ENCODE peak calls at places on chromosomes 13 and 19, in six cellular contexts. D is K562, Y is SK-N-SH, A is A549, R is H1, F is HepG2. O is an unnamed sample.

GRCh38 chr19:39752390-39752789 is 14.6 kb upstream of the CLC start:
- DNase-seq in D (no peak), Y (no peak), A (no peak), R (no peak), F (no peak), O (no peak)

GRCh38 chr13:30463820-30464495 is 1.8 kb downstream of the HMGB1 start:
- DNase-seq in D (peak; percentile 15), Y (no peak), A (no peak), R (no peak), F (peak; percentile 70), O (no peak)

GRCh38 chr13:23146811-23147245 is 34.0 kb upstream of the SGCG start:
- DNase-seq in D (no peak), Y (no peak), A (no peak), R (no peak), F (no peak), O (no peak)

GRCh38 chr13:107211073-107211472 is 643.1 kb upstream of the ARGLU1 start:
- DNase-seq in D (peak; percentile 40), Y (peak; percentile 70), A (peak; percentile 25), R (peak; percentile 84), F (peak; percentile 78), O (no peak)

GRCh38 chr19:39498262-39499081 is at the start of gene DLL3:
- DNase-seq in D (peak; percentile 57), Y (peak; percentile 59), A (no peak), R (peak; percentile 57), F (no peak), O (no peak)

GRCh38 chr19:11355160-11356073 is at the start of gene PLPPR2:
- DNase-seq in D (peak; percentile 96), Y (peak; percentile 98), A (peak; percentile 56), R (peak; percentile 99), F (peak; percentile 68), O (peak; percentile 25)

GRCh38 chr13:112012004-112012704 is 54.8 kb upstream of the SOX1 start:
- DNase-seq in D (no peak), Y (no peak), A (no peak), R (peak; percentile 52), F (no peak), O (no peak)

GRCh38 chr19:5563941-5564612 is 3.7 kb downstream of the TINCR start:
- DNase-seq in D (no peak), Y (peak; percentile 60), A (peak; percentile 58), R (no peak), F (no peak), O (no peak)

GRCh38 chr19:18292460-18292809 is 11.0 kb upstream of the JUND start:
- DNase-seq in D (no peak), Y (no peak), A (peak; percentile 30), R (peak; percentile 82), F (no peak), O (no peak)

GRCh38 chr19:17496337-17496997 is 15.0 kb upstream of the PGLS start:
- DNase-seq in D (peak; percentile 84), Y (peak; percentile 91), A (peak; percentile 66), R (peak; percentile 95), F (peak; percentile 81), O (peak; percentile 63)

GRCh38 chr19:49560358-49560900 is 19.9 kb downstream of the NOSIP start:
- DNase-seq in D (peak; percentile 48), Y (no peak), A (no peak), R (no peak), F (no peak), O (no peak)

GRCh38 chr13:76994281-76994680 is 2.4 kb downstream of the CLN5 start:
- DNase-seq in D (no peak), Y (no peak), A (no peak), R (no peak), F (no peak), O (no peak)

GRCh38 chr13:44011036-44011435 is 131.3 kb downstream of the LACC1 start:
- DNase-seq in D (no peak), Y (no peak), A (no peak), R (no peak), F (no peak), O (no peak)

GRCh38 chr13:24724714-24725113 is 39.3 kb upstream of the RNF17 start:
- DNase-seq in D (no peak), Y (no peak), A (no peak), R (no peak), F (no peak), O (no peak)

DNA sequence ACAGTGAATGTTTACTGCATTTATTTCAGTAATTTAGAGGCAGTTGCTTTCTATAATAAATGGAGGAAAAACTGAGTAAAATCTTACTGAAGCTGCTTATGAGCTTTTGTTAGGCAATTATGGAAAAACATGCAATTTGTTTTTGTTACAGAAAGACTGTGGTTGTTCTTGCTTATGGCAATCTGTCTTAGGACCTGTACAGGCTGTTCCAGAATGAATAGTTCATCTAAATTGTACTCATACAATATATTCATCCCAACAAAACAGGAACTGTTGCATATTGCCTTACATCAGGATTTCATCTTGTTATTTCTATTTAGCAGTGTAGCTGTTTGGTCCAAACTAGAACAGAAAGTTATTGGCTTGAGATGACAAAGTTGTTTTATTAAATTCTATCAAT is 199.2 kb downstream of the NALCN start:
- DNase-seq in D (no peak), Y (no peak), A (no peak), R (no peak), F (no peak), O (no peak)
- TF ChIP-seq CHD2 in D (no peak), Y (no peak), A (no peak), R (no peak), F (no peak), O (no peak)

GRCh38 chr19:45218887-45219780 is 26.1 kb downstream of the EXOC3L2 start:
- DNase-seq in D (no peak), Y (no peak), A (no peak), R (no peak), F (no peak), O (no peak)
- TF ChIP-seq CHD2 in D (no peak), Y (no peak), A (no peak), R (no peak), F (no peak), O (no peak)

GRCh38 chr19:52991484-52991883 is 22.2 kb upstream of the ERVV-1 start:
- DNase-seq in D (no peak), Y (no peak), A (no peak), R (no peak), F (no peak), O (no peak)

GRCh38 chr19:52995711-52996110 is 18.0 kb upstream of the ERVV-1 start:
- DNase-seq in D (no peak), Y (no peak), A (no peak), R (no peak), F (no peak), O (no peak)

GRCh38 chr19:52992109-52993004 is 21.4 kb upstream of the ERVV-1 start:
- DNase-seq in D (peak; percentile 23), Y (peak; percentile 42), A (no peak), R (peak; percentile 57), F (no peak), O (no peak)

GRCh38 chr19:52991021-52991420 is 22.7 kb upstream of the ERVV-1 start:
- DNase-seq in D (no peak), Y (no peak), A (no peak), R (no peak), F (no peak), O (no peak)

GRCh38 chr19:52993342-52994178 is 20.2 kb upstream of the ERVV-1 start:
- DNase-seq in D (peak; percentile 88), Y (peak; percentile 94), A (no peak), R (peak; percentile 95), F (no peak), O (no peak)
- TF ChIP-seq CHD2 in D (no peak), Y (no peak), A (no peak), R (no peak), F (no peak), O (no peak)

GRCh38 chr19:3515891-3516422 is 9.8 kb downstream of the FZR1 start:
- DNase-seq in D (no peak), Y (no peak), A (no peak), R (no peak), F (no peak), O (no peak)
- TF ChIP-seq CHD2 in D (no peak), Y (no peak), A (no peak), R (no peak), F (no peak), O (no peak)

DNA sequence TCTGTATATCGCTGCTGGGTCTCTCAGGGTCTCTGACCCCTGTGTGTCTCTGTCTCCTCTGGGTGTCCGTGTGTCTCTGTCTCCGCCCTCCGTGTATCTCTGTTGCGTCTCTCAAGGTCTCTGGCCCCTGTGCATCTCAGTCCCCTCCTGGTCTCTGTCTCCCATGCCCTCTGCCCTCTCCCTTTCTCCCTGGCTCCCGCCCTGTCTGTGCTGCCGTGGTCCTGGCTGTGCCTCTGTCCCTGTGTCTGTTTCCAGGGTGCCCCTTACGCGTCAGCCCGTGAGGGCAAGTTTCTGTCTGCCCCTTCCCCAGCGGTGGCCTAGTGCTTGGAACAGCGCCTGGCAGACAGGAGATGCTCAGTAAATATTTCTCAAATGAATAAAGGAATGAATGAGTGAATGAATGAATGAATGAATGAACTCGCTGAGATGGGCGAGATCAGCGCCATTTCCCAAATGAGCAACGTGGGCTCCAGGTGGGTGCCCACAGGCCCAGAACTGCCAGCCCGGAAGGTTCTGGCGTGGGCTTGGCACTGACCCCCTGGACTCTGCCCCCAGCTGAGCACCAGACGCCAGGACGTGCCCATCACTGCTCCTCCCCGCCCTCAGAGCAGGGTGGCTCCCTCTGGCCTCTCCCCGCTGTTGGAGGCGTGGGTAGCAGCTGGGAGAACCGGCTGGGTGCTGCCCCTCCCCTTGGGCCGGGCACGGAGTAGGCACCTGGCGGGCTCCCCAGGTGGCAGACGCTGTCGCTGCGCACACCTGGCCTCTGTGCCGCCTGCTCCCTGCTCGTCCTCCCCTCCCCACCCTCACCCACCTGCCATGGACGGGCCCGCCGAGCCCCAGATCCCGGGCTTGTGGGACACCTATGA is at the start of gene SULT2B1:
- DNase-seq in D (no peak), Y (peak; percentile 39), A (peak; percentile 72), R (no peak), F (no peak), O (no peak)
- TF ChIP-seq CHD2 in D (no peak), Y (no peak), A (no peak), R (no peak), F (no peak), O (no peak)

DNA sequence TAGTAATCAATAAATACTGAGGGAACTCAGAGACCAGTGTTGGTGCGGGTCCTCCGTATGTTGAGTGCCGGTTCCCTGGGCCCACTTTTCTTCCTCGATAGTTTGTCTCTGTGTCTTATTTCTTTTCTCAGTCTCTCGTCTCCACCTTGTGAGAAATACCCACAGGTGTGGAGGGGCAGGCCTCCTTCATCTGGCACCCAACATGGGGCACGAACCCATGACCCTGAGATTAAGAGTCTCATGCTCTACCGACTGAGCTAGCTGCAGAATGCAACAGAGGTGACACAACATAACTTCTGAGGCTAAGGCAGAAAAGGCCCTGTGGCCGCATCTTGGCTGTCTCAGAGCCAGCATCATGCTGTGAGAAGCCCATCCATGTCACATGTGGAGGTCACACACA is 5.3 kb upstream of the ZNF613 start:
- DNase-seq in D (no peak), Y (no peak), A (no peak), R (no peak), F (no peak), O (no peak)
- TF ChIP-seq CHD2 in D (no peak), Y (no peak), A (no peak), R (no peak), F (no peak), O (no peak)